ENCODE peak calls at places on chromosomes 16 and 17, in ten cellular contexts. One of them, this sample, is unnamed.

GRCh38 chr17:56297142-56297541 is 143.9 kb downstream of the ANKFN1 start:
- DNase-seq in WERI-Rb-1: no peak
- DNase-seq in tibial artery: no peak
- DNase-seq in tibial nerve: no peak
- DNase-seq in cardiac muscle cell: no peak
- DNase-seq in OCI-LY7: no peak
- DNase-seq in heart left ventricle: no peak
- DNase-seq in left ventricle myocardium inferior: no peak
- DNase-seq in ovary: no peak
- DNase-seq in lung: no peak
- DNase-seq in this sample: no peak

GRCh38 chr17:57995076-57995956 is 7.3 kb upstream of the VEZF1 start:
- DNase-seq in WERI-Rb-1: peak
- DNase-seq in tibial artery: peak
- DNase-seq in tibial nerve: peak
- DNase-seq in cardiac muscle cell: peak
- DNase-seq in OCI-LY7: peak
- DNase-seq in heart left ventricle: no peak
- DNase-seq in left ventricle myocardium inferior: peak
- DNase-seq in ovary: peak
- DNase-seq in lung: peak
- DNase-seq in this sample: peak

GRCh38 chr17:49814781-49815496 is 26.5 kb downstream of the KAT7 start:
- DNase-seq in WERI-Rb-1: no peak
- DNase-seq in tibial artery: no peak
- DNase-seq in tibial nerve: no peak
- DNase-seq in cardiac muscle cell: no peak
- DNase-seq in OCI-LY7: no peak
- DNase-seq in heart left ventricle: no peak
- DNase-seq in left ventricle myocardium inferior: no peak
- DNase-seq in ovary: no peak
- DNase-seq in lung: no peak
- DNase-seq in this sample: no peak

GRCh38 chr17:47776330-47777197 is 43.5 kb downstream of the TBX21 start:
- DNase-seq in WERI-Rb-1: peak
- DNase-seq in tibial artery: no peak
- DNase-seq in tibial nerve: no peak
- DNase-seq in cardiac muscle cell: peak
- DNase-seq in OCI-LY7: peak
- DNase-seq in heart left ventricle: no peak
- DNase-seq in left ventricle myocardium inferior: no peak
- DNase-seq in ovary: no peak
- DNase-seq in lung: no peak
- DNase-seq in this sample: no peak

GRCh38 chr16:29148867-29149272 is 164.0 kb downstream of the LAT start:
- DNase-seq in WERI-Rb-1: no peak
- DNase-seq in tibial artery: peak
- DNase-seq in tibial nerve: no peak
- DNase-seq in cardiac muscle cell: no peak
- DNase-seq in OCI-LY7: no peak
- DNase-seq in heart left ventricle: peak
- DNase-seq in left ventricle myocardium inferior: peak
- DNase-seq in ovary: peak
- DNase-seq in lung: peak
- DNase-seq in this sample: no peak

GRCh38 chr17:64653325-64653984 is 8.7 kb downstream of the SMURF2 start:
- DNase-seq in WERI-Rb-1: no peak
- DNase-seq in tibial artery: no peak
- DNase-seq in tibial nerve: no peak
- DNase-seq in cardiac muscle cell: no peak
- DNase-seq in OCI-LY7: no peak
- DNase-seq in heart left ventricle: no peak
- DNase-seq in left ventricle myocardium inferior: no peak
- DNase-seq in ovary: no peak
- DNase-seq in lung: no peak
- DNase-seq in this sample: no peak

GRCh38 chr16:79402356-79402755 is 198.2 kb downstream of the MAF start:
- DNase-seq in WERI-Rb-1: no peak
- DNase-seq in tibial artery: no peak
- DNase-seq in tibial nerve: no peak
- DNase-seq in cardiac muscle cell: no peak
- DNase-seq in OCI-LY7: no peak
- DNase-seq in heart left ventricle: no peak
- DNase-seq in left ventricle myocardium inferior: no peak
- DNase-seq in ovary: no peak
- DNase-seq in lung: no peak
- DNase-seq in this sample: no peak

GRCh38 chr17:50177983-50178834 is 12.4 kb downstream of the SGCA start:
- DNase-seq in WERI-Rb-1: peak
- DNase-seq in tibial artery: peak
- DNase-seq in tibial nerve: no peak
- DNase-seq in cardiac muscle cell: peak
- DNase-seq in OCI-LY7: peak
- DNase-seq in heart left ventricle: peak
- DNase-seq in left ventricle myocardium inferior: peak
- DNase-seq in ovary: peak
- DNase-seq in lung: peak
- DNase-seq in this sample: peak

GRCh38 chr17:34703533-34703932 is 124.2 kb downstream of the TMEM132E start:
- DNase-seq in WERI-Rb-1: no peak
- DNase-seq in tibial artery: no peak
- DNase-seq in tibial nerve: peak
- DNase-seq in cardiac muscle cell: peak
- DNase-seq in OCI-LY7: peak
- DNase-seq in heart left ventricle: no peak
- DNase-seq in left ventricle myocardium inferior: peak
- DNase-seq in ovary: no peak
- DNase-seq in lung: no peak
- DNase-seq in this sample: no peak

GRCh38 chr17:69423450-69423849 is 9.0 kb downstream of the MAP2K6 start:
- DNase-seq in WERI-Rb-1: no peak
- DNase-seq in tibial artery: no peak
- DNase-seq in tibial nerve: no peak
- DNase-seq in cardiac muscle cell: no peak
- DNase-seq in OCI-LY7: no peak
- DNase-seq in heart left ventricle: no peak
- DNase-seq in left ventricle myocardium inferior: no peak
- DNase-seq in ovary: no peak
- DNase-seq in lung: no peak
- DNase-seq in this sample: no peak

GRCh38 chr16:8795818-8796217 is 1.6 kb downstream of the TMEM186 start:
- DNase-seq in WERI-Rb-1: no peak
- DNase-seq in tibial artery: no peak
- DNase-seq in tibial nerve: no peak
- DNase-seq in cardiac muscle cell: no peak
- DNase-seq in OCI-LY7: no peak
- DNase-seq in heart left ventricle: no peak
- DNase-seq in left ventricle myocardium inferior: no peak
- DNase-seq in ovary: no peak
- DNase-seq in lung: no peak
- DNase-seq in this sample: no peak

GRCh38 chr16:70418993-70419318 is 19.9 kb downstream of the ST3GAL2 start:
- DNase-seq in WERI-Rb-1: no peak
- DNase-seq in tibial artery: no peak
- DNase-seq in tibial nerve: no peak
- DNase-seq in cardiac muscle cell: no peak
- DNase-seq in OCI-LY7: no peak
- DNase-seq in heart left ventricle: no peak
- DNase-seq in left ventricle myocardium inferior: no peak
- DNase-seq in ovary: no peak
- DNase-seq in lung: no peak
- DNase-seq in this sample: no peak

GRCh38 chr16:70418274-70418992 is 20.5 kb downstream of the ST3GAL2 start:
- DNase-seq in WERI-Rb-1: no peak
- DNase-seq in tibial artery: no peak
- DNase-seq in tibial nerve: no peak
- DNase-seq in cardiac muscle cell: peak
- DNase-seq in OCI-LY7: peak
- DNase-seq in heart left ventricle: no peak
- DNase-seq in left ventricle myocardium inferior: no peak
- DNase-seq in ovary: no peak
- DNase-seq in lung: no peak
- DNase-seq in this sample: no peak

GRCh38 chr16:70421473-70422311 is 17.2 kb downstream of the ST3GAL2 start:
- DNase-seq in WERI-Rb-1: no peak
- DNase-seq in tibial artery: no peak
- DNase-seq in tibial nerve: no peak
- DNase-seq in cardiac muscle cell: no peak
- DNase-seq in OCI-LY7: no peak
- DNase-seq in heart left ventricle: no peak
- DNase-seq in left ventricle myocardium inferior: no peak
- DNase-seq in ovary: no peak
- DNase-seq in lung: no peak
- DNase-seq in this sample: no peak

GRCh38 chr16:70417661-70418060 is 21.2 kb downstream of the ST3GAL2 start:
- DNase-seq in WERI-Rb-1: no peak
- DNase-seq in tibial artery: no peak
- DNase-seq in tibial nerve: no peak
- DNase-seq in cardiac muscle cell: no peak
- DNase-seq in OCI-LY7: no peak
- DNase-seq in heart left ventricle: no peak
- DNase-seq in left ventricle myocardium inferior: no peak
- DNase-seq in ovary: no peak
- DNase-seq in lung: no peak
- DNase-seq in this sample: no peak

GRCh38 chr16:70419384-70420327 is 19.2 kb downstream of the ST3GAL2 start:
- DNase-seq in WERI-Rb-1: no peak
- DNase-seq in tibial artery: no peak
- DNase-seq in tibial nerve: no peak
- DNase-seq in cardiac muscle cell: no peak
- DNase-seq in OCI-LY7: peak
- DNase-seq in heart left ventricle: no peak
- DNase-seq in left ventricle myocardium inferior: no peak
- DNase-seq in ovary: no peak
- DNase-seq in lung: no peak
- DNase-seq in this sample: no peak
- H3K4me3 ChIP-seq in WERI-Rb-1: no peak
- H3K4me3 ChIP-seq in tibial artery: no peak
- H3K4me3 ChIP-seq in tibial nerve: no peak
- H3K4me3 ChIP-seq in cardiac muscle cell: no peak
- H3K4me3 ChIP-seq in OCI-LY7: peak
- H3K4me3 ChIP-seq in heart left ventricle: no peak
- H3K4me3 ChIP-seq in left ventricle myocardium inferior: no peak
- H3K4me3 ChIP-seq in ovary: no peak
- H3K4me3 ChIP-seq in lung: no peak
- H3K4me3 ChIP-seq in this sample: no peak

GRCh38 chr16:51140112-51140511 is 11.0 kb downstream of the SALL1 start:
- DNase-seq in WERI-Rb-1: no peak
- DNase-seq in tibial artery: no peak
- DNase-seq in tibial nerve: no peak
- DNase-seq in cardiac muscle cell: no peak
- DNase-seq in OCI-LY7: no peak
- DNase-seq in heart left ventricle: no peak
- DNase-seq in left ventricle myocardium inferior: no peak
- DNase-seq in ovary: no peak
- DNase-seq in lung: no peak
- DNase-seq in this sample: no peak

GRCh38 chr16:51143166-51143565 is 7.9 kb downstream of the SALL1 start:
- DNase-seq in WERI-Rb-1: no peak
- DNase-seq in tibial artery: no peak
- DNase-seq in tibial nerve: no peak
- DNase-seq in cardiac muscle cell: no peak
- DNase-seq in OCI-LY7: no peak
- DNase-seq in heart left ventricle: no peak
- DNase-seq in left ventricle myocardium inferior: no peak
- DNase-seq in ovary: no peak
- DNase-seq in lung: no peak
- DNase-seq in this sample: no peak

GRCh38 chr16:51139568-51139967 is 11.5 kb downstream of the SALL1 start:
- DNase-seq in WERI-Rb-1: no peak
- DNase-seq in tibial artery: no peak
- DNase-seq in tibial nerve: no peak
- DNase-seq in cardiac muscle cell: no peak
- DNase-seq in OCI-LY7: no peak
- DNase-seq in heart left ventricle: no peak
- DNase-seq in left ventricle myocardium inferior: no peak
- DNase-seq in ovary: no peak
- DNase-seq in lung: no peak
- DNase-seq in this sample: no peak

GRCh38 chr16:51144203-51144602 is 6.9 kb downstream of the SALL1 start:
- DNase-seq in WERI-Rb-1: no peak
- DNase-seq in tibial artery: no peak
- DNase-seq in tibial nerve: no peak
- DNase-seq in cardiac muscle cell: no peak
- DNase-seq in OCI-LY7: no peak
- DNase-seq in heart left ventricle: no peak
- DNase-seq in left ventricle myocardium inferior: no peak
- DNase-seq in ovary: no peak
- DNase-seq in lung: no peak
- DNase-seq in this sample: no peak

DNA sequence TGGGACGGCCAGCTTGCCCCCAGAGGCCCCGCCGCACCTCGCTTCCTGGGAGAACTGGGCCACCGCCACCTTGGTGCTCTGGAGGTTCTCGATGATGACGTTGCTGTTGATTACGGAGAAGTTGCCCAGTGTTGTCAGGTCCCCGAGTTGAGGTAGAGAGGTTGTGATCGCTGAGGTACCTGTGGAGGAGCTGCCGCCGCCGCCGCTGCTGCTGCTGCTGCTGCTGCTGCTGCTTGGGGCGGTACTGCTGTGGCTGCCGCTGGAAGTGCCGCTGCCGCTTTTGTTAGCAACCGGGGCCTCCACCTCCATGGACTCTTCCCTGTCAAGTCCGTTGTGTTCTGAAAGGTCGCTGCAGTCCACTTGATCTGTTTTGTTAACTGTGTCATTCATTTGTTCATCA is 9.5 kb downstream of the SALL1 start:
- DNase-seq in WERI-Rb-1: no peak
- DNase-seq in tibial artery: no peak
- DNase-seq in tibial nerve: no peak
- DNase-seq in cardiac muscle cell: no peak
- DNase-seq in OCI-LY7: no peak
- DNase-seq in heart left ventricle: no peak
- DNase-seq in left ventricle myocardium inferior: no peak
- DNase-seq in ovary: no peak
- DNase-seq in lung: no peak
- DNase-seq in this sample: no peak
- H3K27ac ChIP-seq in WERI-Rb-1: peak
- H3K27ac ChIP-seq in tibial artery: no peak
- H3K27ac ChIP-seq in tibial nerve: no peak
- H3K27ac ChIP-seq in cardiac muscle cell: no peak
- H3K27ac ChIP-seq in OCI-LY7: no peak
- H3K27ac ChIP-seq in heart left ventricle: no peak
- H3K27ac ChIP-seq in left ventricle myocardium inferior: no peak
- H3K27ac ChIP-seq in ovary: no peak
- H3K27ac ChIP-seq in lung: no peak
- H3K27ac ChIP-seq in this sample: no peak

GRCh38 chr16:26569793-26570192 is 496.9 kb upstream of the C16orf82 start:
- DNase-seq in WERI-Rb-1: peak
- DNase-seq in tibial artery: no peak
- DNase-seq in tibial nerve: no peak
- DNase-seq in cardiac muscle cell: peak
- DNase-seq in OCI-LY7: peak
- DNase-seq in heart left ventricle: no peak
- DNase-seq in left ventricle myocardium inferior: no peak
- DNase-seq in ovary: no peak
- DNase-seq in lung: no peak
- DNase-seq in this sample: no peak
- TF ChIP-seq CTCF in WERI-Rb-1: peak
- TF ChIP-seq CTCF in tibial artery: no peak
- TF ChIP-seq CTCF in tibial nerve: no peak
- TF ChIP-seq CTCF in cardiac muscle cell: no peak
- TF ChIP-seq CTCF in OCI-LY7: peak
- TF ChIP-seq CTCF in heart left ventricle: peak
- TF ChIP-seq CTCF in left ventricle myocardium inferior: peak
- TF ChIP-seq CTCF in ovary: no peak
- TF ChIP-seq CTCF in lung: no peak
- TF ChIP-seq CTCF in this sample: no peak

GRCh38 chr16:22161999-22162657 is at the start of gene SDR42E2:
- DNase-seq in WERI-Rb-1: no peak
- DNase-seq in tibial artery: no peak
- DNase-seq in tibial nerve: no peak
- DNase-seq in cardiac muscle cell: peak
- DNase-seq in OCI-LY7: no peak
- DNase-seq in heart left ventricle: no peak
- DNase-seq in left ventricle myocardium inferior: no peak
- DNase-seq in ovary: no peak
- DNase-seq in lung: no peak
- DNase-seq in this sample: no peak
- H3K4me3 ChIP-seq in WERI-Rb-1: no peak
- H3K4me3 ChIP-seq in tibial artery: no peak
- H3K4me3 ChIP-seq in tibial nerve: no peak
- H3K4me3 ChIP-seq in cardiac muscle cell: peak
- H3K4me3 ChIP-seq in OCI-LY7: no peak
- H3K4me3 ChIP-seq in heart left ventricle: peak
- H3K4me3 ChIP-seq in left ventricle myocardium inferior: peak
- H3K4me3 ChIP-seq in ovary: no peak
- H3K4me3 ChIP-seq in lung: no peak
- H3K4me3 ChIP-seq in this sample: no peak